ENCODE peak calls at places on chromosomes 5 and 9, in four cellular contexts. O is HepG2, G is K562, N is HCT116. I is an unnamed sample.

GRCh38 chr9:105957830-105958229 is 263.5 kb downstream of the TMEM38B start:
- DNase-seq in N (no peak), O (no peak), G (no peak), I (peak)

GRCh38 chr5:94691947-94692346 is 73.5 kb downstream of the SLF1 start:
- DNase-seq in G (no peak), O (peak), N (no peak), I (no peak)

GRCh38 chr9:14531424-14532269 is 161.6 kb downstream of the ZDHHC21 start:
- DNase-seq in N (no peak), G (peak), O (no peak), I (no peak)

GRCh38 chr5:149775785-149776184 is 45.7 kb downstream of the PPARGC1B start:
- DNase-seq in N (peak), O (peak), G (peak), I (no peak)

GRCh38 chr5:29367176-29367833 is 1826.2 kb upstream of the CDH6 start:
- DNase-seq in O (peak), N (no peak), G (no peak), I (no peak)

GRCh38 chr5:159527546-159527945 is 197.3 kb upstream of the IL12B start:
- DNase-seq in G (no peak), O (no peak), N (no peak), I (no peak)

GRCh38 chr9:83384214-83384613 is 154.0 kb downstream of the FRMD3 start:
- DNase-seq in G (no peak), N (no peak), O (no peak), I (no peak)

GRCh38 chr5:140575309-140575708 is 10.7 kb downstream of the SLC35A4 start:
- DNase-seq in O (peak), N (peak), G (peak), I (no peak)

GRCh38 chr5:95958308-95959014 is 3.2 kb downstream of the ELL2 start:
- DNase-seq in G (no peak), N (no peak), O (peak), I (no peak)

GRCh38 chr5:65068410-65068809 is 299.7 kb downstream of the CWC27 start:
- DNase-seq in O (no peak), G (no peak), N (no peak), I (no peak)

GRCh38 chr5:126647071-126647470 is 46.3 kb downstream of the PHAX start:
- DNase-seq in N (no peak), G (no peak), O (no peak), I (no peak)

GRCh38 chr9:87968155-87968554 is 6.2 kb downstream of the CDK20 start:
- DNase-seq in G (no peak), O (no peak), N (no peak), I (no peak)

GRCh38 chr9:90848866-90849265 is 47.2 kb downstream of the SYK start:
- DNase-seq in O (no peak), G (no peak), N (no peak), I (no peak)

GRCh38 chr9:75962186-75963036 is 71.9 kb downstream of the PCSK5 start:
- DNase-seq in O (no peak), N (no peak), G (no peak), I (no peak)

GRCh38 chr9:133051281-133051900 is 10.4 kb upstream of the CEL start:
- DNase-seq in O (no peak), G (no peak), N (no peak), I (no peak)

GRCh38 chr9:92463989-92464388 is 18.3 kb downstream of the ASPN start:
- DNase-seq in N (no peak), O (no peak), G (no peak), I (no peak)

GRCh38 chr9:71253021-71253420 is 131.6 kb upstream of the TRPM3 start:
- DNase-seq in N (no peak), O (no peak), G (no peak), I (no peak)

GRCh38 chr5:146873186-146873917 is 5.2 kb downstream of the PPP2R2B start:
- DNase-seq in O (no peak), N (no peak), G (no peak), I (no peak)

GRCh38 chr5:159206368-159206767 is 3.0 kb downstream of the RNF145 start:
- DNase-seq in O (no peak), N (no peak), G (no peak), I (no peak)

GRCh38 chr9:98108540-98109031 is 10.4 kb downstream of the TRIM14 start:
- DNase-seq in N (no peak), O (no peak), G (no peak), I (no peak)

GRCh38 chr9:136439550-136440408 is at the start of gene INPP5E:
- DNase-seq in G (peak), O (peak), N (peak), I (peak)

GRCh38 chr9:128921881-128922763 is 1.3 kb downstream of the PHYHD1 start:
- DNase-seq in N (no peak), G (no peak), O (peak), I (peak)

GRCh38 chr9:18721267-18722079 is 247.5 kb downstream of the ADAMTSL1 start:
- DNase-seq in G (no peak), O (no peak), N (no peak), I (no peak)

GRCh38 chr5:150118561-150119229 is 32.3 kb upstream of the CSF1R start:
- DNase-seq in N (no peak), O (no peak), G (no peak), I (no peak)

GRCh38 chr5:77832938-77833337 is 56.8 kb upstream of the TBCA start:
- DNase-seq in G (no peak), N (no peak), O (no peak), I (no peak)

GRCh38 chr5:1551426-1551825 is 27.7 kb upstream of the LPCAT1 start:
- DNase-seq in O (no peak), N (no peak), G (no peak), I (peak)

GRCh38 chr5:90557871-90558270 is 726 bp upstream of the ADGRV1 start:
- DNase-seq in N (no peak), O (no peak), G (no peak), I (no peak)

GRCh38 chr9:129319938-129320481 is 141.9 kb upstream of the IER5L start:
- DNase-seq in N (no peak), O (no peak), G (no peak), I (no peak)

GRCh38 chr5:61933787-61934626 is 372.0 kb upstream of the KIF2A start:
- DNase-seq in O (peak), N (peak), G (peak), I (no peak)

GRCh38 chr5:10556331-10556807 is 7.5 kb upstream of the ANKRD33B start:
- DNase-seq in N (no peak), G (no peak), O (no peak), I (no peak)

GRCh38 chr5:63916786-63917185 is 45.5 kb downstream of the HTR1A start:
- DNase-seq in O (no peak), N (no peak), G (no peak), I (no peak)

GRCh38 chr9:85212887-85213286 is 528.9 kb downstream of the AGTPBP1 start:
- DNase-seq in O (no peak), G (peak), N (peak), I (no peak)

GRCh38 chr5:41600738-41601137 is 90.3 kb upstream of the PLCXD3 start:
- DNase-seq in N (no peak), G (no peak), O (no peak), I (no peak)

GRCh38 chr5:173884402-173885053 is 3.6 kb upstream of the CPEB4 start:
- DNase-seq in O (no peak), N (no peak), G (peak), I (no peak)

GRCh38 chr9:68505681-68506409 is 34.8 kb downstream of the TMEM252 start:
- DNase-seq in G (peak), O (no peak), N (no peak), I (no peak)

GRCh38 chr9:17349816-17350215 is 215.0 kb downstream of the CNTLN start:
- DNase-seq in O (no peak), N (no peak), G (no peak), I (no peak)

GRCh38 chr9:134371731-134372130 is 45.5 kb downstream of the RXRA start:
- DNase-seq in G (no peak), O (no peak), N (no peak), I (no peak)

GRCh38 chr5:115355777-115356381 is 59.4 kb upstream of the CCDC112 start:
- DNase-seq in G (no peak), N (no peak), O (no peak), I (no peak)

GRCh38 chr5:170917113-170917512 is 55.3 kb downstream of the RANBP17 start:
- DNase-seq in N (no peak), G (no peak), O (no peak), I (no peak)

GRCh38 chr9:37529111-37529510 is 43.4 kb downstream of the POLR1E start:
- DNase-seq in O (no peak), N (no peak), G (no peak), I (no peak)

GRCh38 chr5:133297293-133297692 is 245.5 kb downstream of the HSPA4 start:
- DNase-seq in G (no peak), O (no peak), N (no peak), I (no peak)
- TF ChIP-seq FOSL1 in G (no peak), O (no peak), N (no peak), I (no peak)

GRCh38 chr5:68441309-68441708 is 225.8 kb downstream of the PIK3R1 start:
- DNase-seq in G (no peak), O (no peak), N (no peak), I (no peak)
- TF ChIP-seq FOSL1 in G (no peak), O (no peak), N (no peak), I (no peak)

GRCh38 chr9:121568541-121569265 is 69.1 kb upstream of the GGTA1 start:
- DNase-seq in O (no peak), G (no peak), N (no peak), I (no peak)
- TF ChIP-seq FOSL1 in O (no peak), G (no peak), N (no peak), I (no peak)

GRCh38 chr9:131732061-131732526 is 7.8 kb downstream of the RAPGEF1 start:
- DNase-seq in N (no peak), G (no peak), O (peak), I (no peak)
- TF ChIP-seq FOSL1 in N (no peak), G (no peak), O (no peak), I (no peak)

GRCh38 chr5:67880358-67880810 is 335.2 kb upstream of the PIK3R1 start:
- DNase-seq in N (no peak), O (no peak), G (no peak), I (no peak)

GRCh38 chr5:67880876-67881275 is 334.7 kb upstream of the PIK3R1 start:
- DNase-seq in N (no peak), G (no peak), O (no peak), I (no peak)

GRCh38 chr5:67875637-67876036 is 339.9 kb upstream of the PIK3R1 start:
- DNase-seq in O (no peak), G (no peak), N (no peak), I (no peak)

GRCh38 chr5:67879619-67880357 is 335.8 kb upstream of the PIK3R1 start:
- DNase-seq in N (no peak), O (peak), G (no peak), I (no peak)

DNA sequence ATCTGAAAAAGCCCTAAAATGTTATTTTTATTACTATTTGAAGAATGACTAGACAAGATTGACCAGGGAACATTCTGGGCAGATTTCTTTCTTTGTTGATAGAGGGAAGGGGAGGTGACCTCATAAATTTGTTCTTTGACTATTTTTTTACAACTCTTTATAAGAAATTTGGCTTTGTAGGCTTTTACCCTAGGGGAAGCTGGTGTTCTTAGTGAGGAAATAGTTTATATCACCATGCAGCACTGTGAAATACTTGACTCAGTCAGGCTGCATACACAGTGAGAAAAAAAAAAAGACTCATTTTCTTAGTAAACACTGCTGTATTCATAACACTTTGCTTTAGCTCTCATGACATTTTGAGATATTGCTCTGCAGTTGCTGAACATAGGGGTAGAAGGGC is 336.6 kb upstream of the PIK3R1 start:
- DNase-seq in O (no peak), N (no peak), G (no peak), I (no peak)
- TF ChIP-seq FOSL1 in O (no peak), N (no peak), G (no peak), I (no peak)

I was measured in H1.